ENCODE peak calls at places on chromosomes 11 and 22, in six cellular contexts. One of them, this sample, is unnamed. For H3F3A, the result is how much of the 10 kb centered on the place peaks cover.

GRCh38 chr11:123116486-123116885 is 54.5 kb upstream of the HSPA8 start:
- DNase-seq in GM23248: no peak
- DNase-seq in GM23338: no peak
- DNase-seq in MM.1S: no peak
- DNase-seq in PC-3: peak
- DNase-seq in neural progenitor cell: no peak
- DNase-seq in this sample: no peak

GRCh38 chr11:35275808-35276170 is 136.8 kb downstream of the CD44 start:
- DNase-seq in GM23338: no peak
- DNase-seq in PC-3: no peak
- DNase-seq in neural progenitor cell: no peak
- DNase-seq in MM.1S: no peak
- DNase-seq in GM23248: peak
- DNase-seq in this sample: no peak

GRCh38 chr11:72657356-72657755 is 16.9 kb downstream of the PDE2A start:
- DNase-seq in MM.1S: no peak
- DNase-seq in GM23248: no peak
- DNase-seq in PC-3: no peak
- DNase-seq in neural progenitor cell: peak
- DNase-seq in GM23338: no peak
- DNase-seq in this sample: no peak

GRCh38 chr11:67117176-67117575 is 1.9 kb upstream of the KDM2A start:
- DNase-seq in GM23338: no peak
- DNase-seq in GM23248: no peak
- DNase-seq in PC-3: no peak
- DNase-seq in MM.1S: no peak
- DNase-seq in neural progenitor cell: no peak
- DNase-seq in this sample: no peak

GRCh38 chr11:20360650-20361049 is 2.9 kb upstream of the HTATIP2 start:
- DNase-seq in neural progenitor cell: no peak
- DNase-seq in GM23248: peak
- DNase-seq in PC-3: peak
- DNase-seq in MM.1S: peak
- DNase-seq in GM23338: no peak
- DNase-seq in this sample: peak

GRCh38 chr22:24521791-24522245 is 26.7 kb downstream of the UPB1 start:
- DNase-seq in GM23338: peak
- DNase-seq in neural progenitor cell: peak
- DNase-seq in GM23248: peak
- DNase-seq in PC-3: peak
- DNase-seq in MM.1S: peak
- DNase-seq in this sample: peak

GRCh38 chr11:35418847-35419712 is at the start of gene SLC1A2:
- DNase-seq in PC-3: no peak
- DNase-seq in MM.1S: peak
- DNase-seq in neural progenitor cell: peak
- DNase-seq in GM23248: peak
- DNase-seq in GM23338: peak
- DNase-seq in this sample: peak

GRCh38 chr11:96125400-96125799 is 201.5 kb upstream of the MTMR2 start:
- DNase-seq in PC-3: no peak
- DNase-seq in MM.1S: no peak
- DNase-seq in GM23338: no peak
- DNase-seq in neural progenitor cell: no peak
- DNase-seq in GM23248: no peak
- DNase-seq in this sample: no peak

GRCh38 chr22:25134028-25134427 is 65.6 kb upstream of the CRYBB3 start:
- DNase-seq in GM23248: no peak
- DNase-seq in MM.1S: no peak
- DNase-seq in neural progenitor cell: no peak
- DNase-seq in PC-3: peak
- DNase-seq in GM23338: no peak
- DNase-seq in this sample: peak

GRCh38 chr11:117177534-117178209 is 871 bp upstream of the SIDT2 start:
- DNase-seq in GM23338: no peak
- DNase-seq in neural progenitor cell: no peak
- DNase-seq in GM23248: peak
- DNase-seq in PC-3: peak
- DNase-seq in MM.1S: no peak
- DNase-seq in this sample: no peak

GRCh38 chr11:79437274-79437980 is 3.4 kb downstream of the TENM4 start:
- DNase-seq in PC-3: no peak
- DNase-seq in GM23338: peak
- DNase-seq in GM23248: peak
- DNase-seq in MM.1S: peak
- DNase-seq in neural progenitor cell: peak
- DNase-seq in this sample: no peak

GRCh38 chr11:10503777-10504176 is 37.2 kb downstream of the RNF141 start:
- DNase-seq in neural progenitor cell: no peak
- DNase-seq in MM.1S: no peak
- DNase-seq in GM23338: no peak
- DNase-seq in GM23248: no peak
- DNase-seq in PC-3: no peak
- DNase-seq in this sample: no peak

GRCh38 chr11:21811572-21811971 is 381.3 kb upstream of the ANO5 start:
- DNase-seq in GM23248: no peak
- DNase-seq in MM.1S: no peak
- DNase-seq in GM23338: peak
- DNase-seq in PC-3: no peak
- DNase-seq in neural progenitor cell: peak
- DNase-seq in this sample: no peak

GRCh38 chr22:42604403-42604802 is 10.3 kb downstream of the POLDIP3 start:
- DNase-seq in MM.1S: no peak
- DNase-seq in neural progenitor cell: no peak
- DNase-seq in GM23248: peak
- DNase-seq in GM23338: no peak
- DNase-seq in PC-3: no peak
- DNase-seq in this sample: no peak

GRCh38 chr22:21796863-21797262 is 61.3 kb upstream of the YPEL1 start:
- DNase-seq in PC-3: no peak
- DNase-seq in neural progenitor cell: no peak
- DNase-seq in GM23248: no peak
- DNase-seq in MM.1S: no peak
- DNase-seq in GM23338: peak
- DNase-seq in this sample: no peak

GRCh38 chr11:123300874-123301695 is 106.0 kb upstream of the CLMP start:
- DNase-seq in GM23248: peak
- DNase-seq in PC-3: peak
- DNase-seq in GM23338: no peak
- DNase-seq in neural progenitor cell: no peak
- DNase-seq in MM.1S: no peak
- DNase-seq in this sample: no peak

GRCh38 chr11:62542750-62543567 is 3.6 kb downstream of the AHNAK start:
- DNase-seq in MM.1S: peak
- DNase-seq in GM23248: peak
- DNase-seq in PC-3: peak
- DNase-seq in GM23338: peak
- DNase-seq in neural progenitor cell: peak
- DNase-seq in this sample: peak

GRCh38 chr11:127259118-127259517 is 258.5 kb upstream of the KIRREL3 start:
- DNase-seq in neural progenitor cell: no peak
- DNase-seq in MM.1S: no peak
- DNase-seq in GM23338: no peak
- DNase-seq in PC-3: no peak
- DNase-seq in GM23248: no peak
- DNase-seq in this sample: no peak

GRCh38 chr11:127252321-127252720 is 251.8 kb upstream of the KIRREL3 start:
- DNase-seq in GM23248: no peak
- DNase-seq in MM.1S: peak
- DNase-seq in neural progenitor cell: no peak
- DNase-seq in PC-3: no peak
- DNase-seq in GM23338: no peak
- DNase-seq in this sample: no peak

DNA sequence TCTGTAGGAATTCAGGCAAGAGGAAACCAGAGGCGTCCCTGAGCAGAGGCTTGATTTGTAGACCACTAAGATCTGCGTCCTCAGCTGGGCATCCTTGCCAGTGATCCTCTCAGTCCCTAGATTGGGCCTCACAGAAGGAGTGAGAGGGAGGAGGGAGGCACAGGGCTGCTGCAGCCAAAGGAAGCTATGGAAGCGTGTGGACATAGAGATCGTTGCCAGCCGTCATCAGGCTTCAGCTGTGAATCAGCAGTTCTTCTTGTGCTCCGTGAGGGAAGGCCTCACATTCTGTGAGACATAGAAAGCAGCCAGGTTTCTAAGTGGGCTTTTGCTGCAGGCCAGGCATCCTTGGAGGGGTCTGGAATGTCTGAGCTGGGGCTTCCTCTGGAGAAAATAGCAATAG is 254.7 kb upstream of the KIRREL3 start:
- DNase-seq in GM23248: peak
- DNase-seq in neural progenitor cell: no peak
- DNase-seq in PC-3: no peak
- DNase-seq in GM23338: no peak
- DNase-seq in MM.1S: no peak
- DNase-seq in this sample: no peak
- H3K27ac ChIP-seq in GM23248: no peak
- H3K27ac ChIP-seq in neural progenitor cell: no peak
- H3K27ac ChIP-seq in PC-3: no peak
- H3K27ac ChIP-seq in GM23338: no peak
- H3K27ac ChIP-seq in MM.1S: no peak
- H3K27ac ChIP-seq in this sample: no peak

GRCh38 chr22:45058622-45058912 is 48.8 kb upstream of the PHF21B start:
- DNase-seq in neural progenitor cell: no peak
- DNase-seq in GM23248: no peak
- DNase-seq in MM.1S: no peak
- DNase-seq in GM23338: no peak
- DNase-seq in PC-3: no peak
- DNase-seq in this sample: no peak
- TF ChIP-seq EZH2 in neural progenitor cell: no peak
- TF ChIP-seq EZH2 in GM23248: no peak
- TF ChIP-seq EZH2 in MM.1S: no peak
- TF ChIP-seq EZH2 in GM23338: no peak
- TF ChIP-seq EZH2 in PC-3: no peak
- TF ChIP-seq EZH2 in this sample: no peak

GRCh38 chr11:128458316-128458715 is 129.0 kb downstream of the ETS1 start:
- DNase-seq in GM23338: no peak
- DNase-seq in PC-3: peak
- DNase-seq in GM23248: peak
- DNase-seq in neural progenitor cell: no peak
- DNase-seq in MM.1S: no peak
- DNase-seq in this sample: no peak

GRCh38 chr11:128457874-128458273 is 129.5 kb downstream of the ETS1 start:
- DNase-seq in MM.1S: no peak
- DNase-seq in neural progenitor cell: no peak
- DNase-seq in PC-3: no peak
- DNase-seq in GM23338: no peak
- DNase-seq in GM23248: peak
- DNase-seq in this sample: no peak

GRCh38 chr11:128453444-128454336 is 133.7 kb downstream of the ETS1 start:
- DNase-seq in GM23338: no peak
- DNase-seq in MM.1S: peak
- DNase-seq in neural progenitor cell: no peak
- DNase-seq in PC-3: peak
- DNase-seq in GM23248: peak
- DNase-seq in this sample: no peak

GRCh38 chr11:128455766-128456165 is 131.6 kb downstream of the ETS1 start:
- DNase-seq in GM23338: no peak
- DNase-seq in MM.1S: no peak
- DNase-seq in PC-3: no peak
- DNase-seq in GM23248: no peak
- DNase-seq in neural progenitor cell: no peak
- DNase-seq in this sample: no peak

DNA sequence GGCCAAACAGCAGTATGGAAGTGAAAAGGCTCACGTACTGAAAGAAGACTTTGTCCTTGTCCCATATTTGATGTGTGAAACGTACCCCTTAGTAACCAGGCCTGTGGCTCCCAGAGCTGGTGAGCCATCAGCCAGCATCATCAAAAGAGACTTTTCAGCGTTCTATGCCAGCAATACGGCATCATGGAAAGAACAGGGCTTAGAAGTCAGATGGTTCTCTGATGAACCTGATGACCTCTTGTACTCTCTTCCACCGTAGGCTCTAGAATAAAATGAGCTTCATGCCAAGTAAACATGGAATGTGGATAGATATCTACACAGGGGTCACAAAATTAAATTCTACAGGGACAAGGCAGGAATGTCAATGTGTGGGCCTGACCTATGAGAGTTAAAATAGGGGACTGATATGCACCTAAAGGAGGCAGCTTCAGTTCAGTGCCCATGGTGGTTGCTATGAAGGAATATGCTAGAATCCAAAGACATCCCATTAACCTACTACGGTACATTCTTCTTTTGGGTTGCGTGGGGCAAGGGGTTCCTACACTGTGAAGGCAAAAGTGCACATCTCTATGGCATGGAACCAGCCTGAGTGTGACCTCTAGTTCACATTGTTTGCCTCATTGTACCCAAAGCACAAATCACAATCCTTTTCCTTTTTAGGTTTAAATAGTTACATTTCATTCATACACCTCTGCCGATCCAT is 130.6 kb downstream of the ETS1 start:
- DNase-seq in GM23248: no peak
- DNase-seq in MM.1S: no peak
- DNase-seq in PC-3: no peak
- DNase-seq in neural progenitor cell: no peak
- DNase-seq in GM23338: no peak
- DNase-seq in this sample: no peak
- H3F3A ChIP-seq in GM23248: half or more
- H3F3A ChIP-seq in MM.1S: under half
- H3F3A ChIP-seq in PC-3: under half
- H3F3A ChIP-seq in neural progenitor cell: under half
- H3F3A ChIP-seq in GM23338: under half
- H3F3A ChIP-seq in this sample: under half

GRCh38 chr11:127639916-127640315 is 639.3 kb upstream of the KIRREL3 start:
- DNase-seq in neural progenitor cell: no peak
- DNase-seq in MM.1S: no peak
- DNase-seq in PC-3: peak
- DNase-seq in GM23338: no peak
- DNase-seq in GM23248: no peak
- DNase-seq in this sample: no peak

GRCh38 chr11:127644366-127644765 is 643.8 kb upstream of the KIRREL3 start:
- DNase-seq in neural progenitor cell: no peak
- DNase-seq in MM.1S: no peak
- DNase-seq in PC-3: no peak
- DNase-seq in GM23248: no peak
- DNase-seq in GM23338: no peak
- DNase-seq in this sample: no peak

GRCh38 chr11:127643659-127644058 is 643.1 kb upstream of the KIRREL3 start:
- DNase-seq in MM.1S: no peak
- DNase-seq in neural progenitor cell: no peak
- DNase-seq in GM23338: no peak
- DNase-seq in GM23248: no peak
- DNase-seq in PC-3: no peak
- DNase-seq in this sample: no peak

DNA sequence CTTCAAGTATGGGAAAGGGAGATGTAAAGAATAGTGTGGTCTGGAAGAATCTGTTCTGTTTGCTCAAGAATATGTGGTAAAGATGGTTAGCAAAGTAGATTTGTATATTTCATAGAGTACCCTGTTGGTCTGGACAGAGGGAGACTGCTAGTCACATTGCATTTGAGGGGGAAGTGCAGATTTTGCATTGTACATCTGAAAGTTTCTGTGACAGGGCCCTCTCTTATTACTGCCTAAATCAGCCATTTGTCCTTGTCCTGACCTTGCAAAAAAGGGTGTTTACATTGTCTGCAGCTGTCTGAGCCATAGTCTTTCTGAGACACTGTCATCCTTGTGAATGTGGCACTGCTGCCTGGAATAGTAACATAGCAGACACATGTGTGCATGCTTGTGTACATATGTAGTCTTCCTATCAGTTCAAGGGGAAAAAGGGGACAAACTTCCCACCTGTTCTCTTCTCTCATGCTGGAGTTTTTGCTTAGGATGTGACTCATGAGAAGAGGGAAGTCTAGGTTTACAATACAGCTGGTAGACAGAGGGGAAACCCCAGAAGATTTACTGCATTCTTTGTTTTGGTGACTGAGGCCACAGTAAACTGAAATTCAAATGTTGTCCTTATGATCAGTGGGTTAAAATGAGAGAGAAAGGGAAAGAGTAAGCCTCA is 640.4 kb upstream of the KIRREL3 start:
- DNase-seq in GM23338: no peak
- DNase-seq in MM.1S: peak
- DNase-seq in GM23248: no peak
- DNase-seq in neural progenitor cell: no peak
- DNase-seq in PC-3: peak
- DNase-seq in this sample: no peak
- H3K27ac ChIP-seq in GM23338: no peak
- H3K27ac ChIP-seq in MM.1S: peak
- H3K27ac ChIP-seq in GM23248: no peak
- H3K27ac ChIP-seq in neural progenitor cell: no peak
- H3K27ac ChIP-seq in PC-3: no peak
- H3K27ac ChIP-seq in this sample: no peak